ENCODE peak calls at places on chromosome 11, in six cellular contexts. K is nucleus accumbens, V is RPMI8226, Z is T47D, Y is RCC 7860, I is activated gamma-delta T cell treated with Interleukin-2 at 50 U/mL for 16 hours. E is an unnamed sample.

GRCh38 chr11:78374917-78375316 is 42.7 kb downstream of the GAB2 start:
- DNase-seq in K (no peak), V (no peak), Z (no peak), Y (no peak), I (no peak), E (no peak)

GRCh38 chr11:26766996-26767395 is 45.1 kb upstream of the SLC5A12 start:
- DNase-seq in K (no peak), V (no peak), Z (no peak), Y (no peak), I (no peak), E (no peak)

GRCh38 chr11:43516316-43516820 is 157.6 kb downstream of the TTC17 start:
- DNase-seq in K (no peak), V (no peak), Z (no peak), Y (no peak), I (no peak), E (no peak)

GRCh38 chr11:80733776-80734175 is 1292.9 kb upstream of the TENM4 start:
- DNase-seq in K (no peak), V (no peak), Z (no peak), Y (no peak), I (no peak), E (no peak)

GRCh38 chr11:8282621-8283509 is 19.2 kb upstream of the LMO1 start:
- DNase-seq in K (no peak), V (no peak), Z (no peak), Y (no peak), I (no peak), E (no peak)

GRCh38 chr11:104127828-104128227 is 36.1 kb downstream of the PDGFD start:
- DNase-seq in K (no peak), V (no peak), Z (no peak), Y (no peak), I (no peak), E (no peak)

GRCh38 chr11:77506857-77507256 is 33.0 kb upstream of the PAK1 start:
- DNase-seq in K (no peak), V (peak), Z (peak), Y (peak), I (no peak), E (no peak)

GRCh38 chr11:11977206-11977938 is 31.1 kb downstream of the DKK3 start:
- DNase-seq in K (no peak), V (no peak), Z (peak), Y (peak), I (no peak), E (no peak)

GRCh38 chr11:7579226-7579825 is 65.5 kb downstream of the PPFIBP2 start:
- DNase-seq in K (no peak), V (no peak), Z (no peak), Y (no peak), I (no peak), E (no peak)

GRCh38 chr11:106482920-106483761 is 405.7 kb downstream of the AASDHPPT start:
- DNase-seq in K (no peak), V (no peak), Z (no peak), Y (peak), I (no peak), E (no peak)

GRCh38 chr11:100576044-100577021 is 110.8 kb upstream of the ARHGAP42 start:
- DNase-seq in K (no peak), V (peak), Z (peak), Y (peak), I (no peak), E (no peak)

GRCh38 chr11:69644071-69644961 is 3.4 kb downstream of the CCND1 start:
- DNase-seq in K (no peak), V (peak), Z (peak), Y (peak), I (no peak), E (no peak)

GRCh38 chr11:78370406-78371172 is 47.0 kb downstream of the GAB2 start:
- DNase-seq in K (no peak), V (no peak), Z (peak), Y (no peak), I (no peak), E (no peak)

GRCh38 chr11:36558511-36559413 is 9.0 kb upstream of the RAG1 start:
- DNase-seq in K (no peak), V (no peak), Z (no peak), Y (no peak), I (no peak), E (no peak)

GRCh38 chr11:1151366-1152315 is 6.1 kb upstream of the MUC5AC start:
- DNase-seq in K (no peak), V (peak), Z (no peak), Y (no peak), I (no peak), E (no peak)

GRCh38 chr11:57349491-57350274 is 11.5 kb downstream of the P2RX3 start:
- DNase-seq in K (peak), V (peak), Z (peak), Y (peak), I (peak), E (no peak)

GRCh38 chr11:117945047-117945820 is 16.0 kb upstream of the TMPRSS13 start:
- DNase-seq in K (no peak), V (no peak), Z (no peak), Y (no peak), I (no peak), E (no peak)

GRCh38 chr11:114522818-114523217 is 36.9 kb downstream of the NXPE1 start:
- DNase-seq in K (no peak), V (no peak), Z (no peak), Y (no peak), I (no peak), E (no peak)

GRCh38 chr11:128856241-128856640 is 10.9 kb downstream of the KCNJ1 start:
- DNase-seq in K (no peak), V (no peak), Z (no peak), Y (no peak), I (no peak), E (no peak)

GRCh38 chr11:2990617-2991476 is 1.3 kb downstream of the NAP1L4 start:
- DNase-seq in K (no peak), V (peak), Z (no peak), Y (no peak), I (peak), E (no peak)

GRCh38 chr11:66371627-66372415 is at the start of gene SLC29A2:
- DNase-seq in K (no peak), V (peak), Z (peak), Y (no peak), I (peak), E (no peak)

GRCh38 chr11:73818838-73819237 is 31.2 kb downstream of the MRPL48 start:
- DNase-seq in K (no peak), V (no peak), Z (no peak), Y (no peak), I (no peak), E (no peak)

GRCh38 chr11:111886032-111886431 is 6.7 kb downstream of the CFAP68 start:
- DNase-seq in K (no peak), V (no peak), Z (no peak), Y (no peak), I (no peak), E (no peak)

GRCh38 chr11:27873664-27874063 is 173.4 kb upstream of the BDNF start:
- DNase-seq in K (no peak), V (no peak), Z (no peak), Y (no peak), I (no peak), E (no peak)

GRCh38 chr11:11579012-11579755 is 42.6 kb downstream of the GALNT18 start:
- DNase-seq in K (no peak), V (no peak), Z (no peak), Y (no peak), I (no peak), E (no peak)

GRCh38 chr11:80214413-80214812 is 773.6 kb upstream of the TENM4 start:
- DNase-seq in K (no peak), V (no peak), Z (no peak), Y (no peak), I (no peak), E (no peak)

GRCh38 chr11:113584371-113584770 is 109.2 kb upstream of the DRD2 start:
- DNase-seq in K (no peak), V (no peak), Z (no peak), Y (no peak), I (no peak), E (no peak)

GRCh38 chr11:123190504-123190903 is 4.5 kb downstream of the CLMP start:
- DNase-seq in K (no peak), V (no peak), Z (no peak), Y (no peak), I (no peak), E (no peak)

GRCh38 chr11:75762885-75763284 is 5.7 kb upstream of the DGAT2 start:
- DNase-seq in K (no peak), V (no peak), Z (peak), Y (no peak), I (no peak), E (no peak)

GRCh38 chr11:38723361-38723760 is 2125.3 kb upstream of the RAG2 start:
- DNase-seq in K (no peak), V (no peak), Z (no peak), Y (no peak), I (no peak), E (no peak)

GRCh38 chr11:74284466-74284865 is 27.0 kb downstream of the P4HA3 start:
- DNase-seq in K (no peak), V (no peak), Z (no peak), Y (peak), I (no peak), E (no peak)

GRCh38 chr11:113474362-113475159 is 637 bp downstream of the DRD2 start:
- DNase-seq in K (peak), V (peak), Z (peak), Y (no peak), I (peak), E (no peak)

GRCh38 chr11:45444796-45445195 is 158.7 kb upstream of the SYT13 start:
- DNase-seq in K (no peak), V (no peak), Z (peak), Y (peak), I (no peak), E (no peak)

GRCh38 chr11:119148855-119149370 is at the start of gene ABCG4:
- DNase-seq in K (no peak), V (no peak), Z (peak), Y (no peak), I (no peak), E (no peak)

GRCh38 chr11:113189909-113190667 is 124.3 kb upstream of the TTC12 start:
- DNase-seq in K (no peak), V (peak), Z (no peak), Y (peak), I (no peak), E (no peak)

GRCh38 chr11:9180784-9181183 is 84.4 kb downstream of the DENND5A start:
- DNase-seq in K (no peak), V (no peak), Z (peak), Y (peak), I (no peak), E (no peak)

GRCh38 chr11:98964146-98964545 is 56.6 kb upstream of the CNTN5 start:
- DNase-seq in K (no peak), V (no peak), Z (no peak), Y (no peak), I (no peak), E (no peak)

GRCh38 chr11:73143126-73143838 is 1.2 kb upstream of the FCHSD2 start:
- DNase-seq in K (no peak), V (peak), Z (peak), Y (no peak), I (peak), E (no peak)

GRCh38 chr11:34345991-34346480 is 11.8 kb downstream of the ABTB2 start:
- DNase-seq in K (no peak), V (no peak), Z (no peak), Y (peak), I (no peak), E (no peak)

E was measured in esophagus squamous epithelium.